ENCODE peak calls at places on chromosomes 7 and 10, in four cellular contexts. S, O, H and B are unnamed samples.

GRCh38 chr7:70696139-70696782 is 435.7 kb upstream of the GALNT17 start:
- DNase-seq in S (peak), O (peak), H (no peak), B (peak)

GRCh38 chr7:104628017-104628416 is 299.6 kb downstream of the LHFPL3 start:
- DNase-seq in S (no peak), O (no peak), H (no peak), B (no peak)

GRCh38 chr7:135666836-135667235 is 4.5 kb downstream of the STMP1 start:
- DNase-seq in S (no peak), O (no peak), H (no peak), B (no peak)

GRCh38 chr7:102453319-102453718 is 11.3 kb downstream of the ALKBH4 start:
- DNase-seq in S (no peak), O (no peak), H (no peak), B (no peak)

GRCh38 chr7:92608380-92609322 is 18.5 kb upstream of the FAM133B start:
- DNase-seq in S (no peak), O (no peak), H (no peak), B (no peak)

GRCh38 chr10:19480296-19480695 is 335.9 kb upstream of the PLXDC2 start:
- DNase-seq in S (no peak), O (no peak), H (no peak), B (no peak)

GRCh38 chr10:44902838-44903545 is 8.1 kb upstream of the TMEM72 start:
- DNase-seq in S (no peak), O (no peak), H (no peak), B (peak)

GRCh38 chr7:77226357-77226839 is 26.8 kb upstream of the FGL2 start:
- DNase-seq in S (no peak), O (no peak), H (no peak), B (no peak)

GRCh38 chr10:116809528-116810500 is 39.5 kb upstream of the ENO4 start:
- DNase-seq in S (no peak), O (no peak), H (peak), B (no peak)

GRCh38 chr7:98323597-98324322 is 42.3 kb downstream of the BRI3 start:
- DNase-seq in S (no peak), O (peak), H (peak), B (peak)

GRCh38 chr7:32385316-32385956 is 104.7 kb downstream of the LSM5 start:
- DNase-seq in S (no peak), O (no peak), H (no peak), B (no peak)

GRCh38 chr7:117072620-117073118 is 119.4 kb downstream of the ST7 start:
- DNase-seq in S (no peak), O (peak), H (peak), B (no peak)

GRCh38 chr10:101050206-101051069 is 11.4 kb upstream of the KAZALD1 start:
- DNase-seq in S (peak), O (peak), H (peak), B (no peak)

GRCh38 chr10:61452229-61452651 is 941 bp downstream of the TMEM26 start:
- DNase-seq in S (no peak), O (no peak), H (no peak), B (no peak)

GRCh38 chr7:30778246-30779025 is 7.2 kb downstream of the MINDY4 start:
- DNase-seq in S (no peak), O (no peak), H (no peak), B (no peak)

GRCh38 chr7:151661556-151661955 is 141.9 kb upstream of the RHEB start:
- DNase-seq in S (no peak), O (no peak), H (no peak), B (no peak)

GRCh38 chr7:89771003-89771636 is 383.1 kb upstream of the STEAP1 start:
- DNase-seq in S (no peak), O (no peak), H (peak), B (no peak)

GRCh38 chr7:7662527-7662926 is 22.0 kb downstream of the UMAD1 start:
- DNase-seq in S (no peak), O (peak), H (no peak), B (peak)

GRCh38 chr10:51250278-51250914 is 176.1 kb downstream of the PRKG1 start:
- DNase-seq in S (no peak), O (no peak), H (no peak), B (peak)

GRCh38 chr10:112295853-112296830 is 12.9 kb downstream of the TECTB start:
- DNase-seq in S (no peak), O (no peak), H (peak), B (no peak)

GRCh38 chr7:105932835-105933477 is 30.1 kb upstream of the CDHR3 start:
- DNase-seq in S (no peak), O (no peak), H (peak), B (peak)

GRCh38 chr10:42738669-42739068 is 43.9 kb upstream of the BMS1 start:
- DNase-seq in S (no peak), O (no peak), H (no peak), B (no peak)

GRCh38 chr7:107592361-107593024 is 12.4 kb downstream of the BCAP29 start:
- DNase-seq in S (no peak), O (no peak), H (no peak), B (no peak)

GRCh38 chr10:3068968-3069737 is 1.8 kb downstream of the PFKP start:
- DNase-seq in S (peak), O (no peak), H (peak), B (no peak)

GRCh38 chr10:32139223-32140073 is 83.2 kb upstream of the KIF5B start:
- DNase-seq in S (peak), O (peak), H (peak), B (peak)

GRCh38 chr7:22667562-22668239 is 59.3 kb upstream of the IL6 start:
- DNase-seq in S (no peak), O (peak), H (peak), B (no peak)

GRCh38 chr7:12474035-12474434 is 70.4 kb upstream of the VWDE start:
- DNase-seq in S (no peak), O (no peak), H (no peak), B (no peak)

GRCh38 chr10:7374795-7375194 is 36.0 kb downstream of the SFMBT2 start:
- DNase-seq in S (no peak), O (no peak), H (no peak), B (no peak)

GRCh38 chr10:7370511-7370910 is 40.3 kb downstream of the SFMBT2 start:
- DNase-seq in S (no peak), O (no peak), H (no peak), B (no peak)

GRCh38 chr10:7377614-7378248 is 33.1 kb downstream of the SFMBT2 start:
- DNase-seq in S (no peak), O (no peak), H (no peak), B (no peak)

GRCh38 chr10:7372504-7372903 is 38.3 kb downstream of the SFMBT2 start:
- DNase-seq in S (no peak), O (no peak), H (no peak), B (no peak)

GRCh38 chr10:7373039-7373438 is 37.8 kb downstream of the SFMBT2 start:
- DNase-seq in S (no peak), O (no peak), H (no peak), B (peak)
- H3K4me3 ChIP-seq in S (no peak), O (no peak), H (no peak), B (no peak)

DNA sequence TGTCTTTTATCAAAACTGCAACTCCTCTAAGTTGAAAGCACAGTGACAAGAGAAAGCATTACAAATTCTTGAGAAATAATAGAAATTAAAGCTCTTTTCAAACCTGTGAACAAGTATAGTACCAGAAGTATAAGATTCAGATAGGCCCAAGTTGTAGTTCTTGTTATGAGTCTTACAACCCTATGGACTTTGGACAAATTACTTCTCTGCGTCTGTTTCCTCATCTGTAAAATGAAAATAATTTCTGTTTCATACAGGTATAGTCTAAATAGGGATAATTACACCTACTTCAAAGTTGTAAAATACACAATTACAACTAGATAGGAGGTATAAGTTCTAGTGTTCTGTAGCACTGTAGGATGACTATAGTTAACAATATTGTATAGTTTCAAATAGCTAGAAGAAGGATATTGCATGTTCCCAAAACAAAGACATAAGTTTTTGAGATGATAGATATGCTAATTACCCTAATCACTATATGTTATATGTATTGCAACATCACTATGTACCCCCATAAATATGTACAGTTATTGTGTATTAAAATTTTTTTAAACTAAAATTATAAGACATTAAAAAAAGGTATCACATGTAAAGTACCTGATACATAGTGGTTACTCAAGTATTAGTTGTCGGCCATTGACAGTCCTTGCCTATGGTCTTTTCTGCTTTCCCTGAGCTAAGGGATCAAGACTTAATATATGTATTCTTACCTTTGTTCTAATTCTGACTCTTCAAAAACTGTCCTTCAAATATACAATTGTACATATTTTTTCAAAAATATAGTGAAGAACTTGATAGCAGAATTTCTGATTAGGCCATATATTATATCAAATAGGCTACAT is 1.8 kb upstream of the WASL start:
- DNase-seq in S (no peak), O (no peak), H (no peak), B (no peak)
- H3K4me3 ChIP-seq in S (peak), O (no peak), H (peak), B (no peak)

GRCh38 chr10:133334495-133335237 is 2.0 kb downstream of the CALY start:
- DNase-seq in S (no peak), O (no peak), H (no peak), B (no peak)
- H3K4me3 ChIP-seq in S (no peak), O (peak), H (no peak), B (no peak)

DNA sequence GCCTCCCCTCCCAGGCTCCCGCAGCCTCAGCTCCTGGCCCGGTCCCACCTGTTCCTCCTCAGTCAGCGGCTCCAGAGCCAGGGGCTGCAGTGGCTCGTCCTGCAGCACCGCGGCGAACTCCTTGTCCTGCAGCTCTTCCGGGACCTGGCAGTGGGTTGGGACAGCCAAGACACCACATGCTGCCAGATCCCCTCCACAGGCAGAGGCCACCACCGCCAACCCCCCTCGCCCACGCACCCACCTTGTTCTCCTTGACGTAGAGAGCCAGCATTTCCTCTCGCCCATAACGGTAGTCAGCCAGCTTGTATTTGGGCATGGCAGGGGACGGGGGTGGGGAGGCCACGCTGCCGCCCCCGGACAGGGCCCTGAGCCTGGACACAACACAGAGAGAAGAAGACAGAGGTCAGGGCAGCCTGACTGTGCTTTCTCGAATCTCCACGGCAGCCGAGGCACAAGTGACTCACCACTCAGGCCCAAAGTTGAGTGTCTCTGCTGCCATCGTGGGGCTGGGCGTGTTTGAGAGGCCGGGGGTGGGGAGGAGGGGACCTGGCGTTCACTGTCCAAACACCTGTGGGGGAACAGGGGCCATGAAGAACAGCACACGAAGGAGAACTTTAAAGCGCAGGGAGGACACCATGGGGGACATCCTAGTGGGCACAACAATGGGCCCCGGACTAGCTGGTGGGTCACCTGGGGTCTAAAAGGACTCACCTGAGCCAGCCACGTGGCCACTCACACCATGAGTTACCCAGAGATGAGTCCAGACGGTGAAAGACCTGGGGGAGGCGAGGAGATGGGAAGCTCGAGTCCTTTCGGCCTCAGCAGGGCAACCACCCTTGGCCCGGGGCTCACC is 6.1 kb downstream of the GIGYF1 start:
- DNase-seq in S (no peak), O (no peak), H (no peak), B (no peak)
- H3K4me3 ChIP-seq in S (no peak), O (no peak), H (no peak), B (no peak)

DNA sequence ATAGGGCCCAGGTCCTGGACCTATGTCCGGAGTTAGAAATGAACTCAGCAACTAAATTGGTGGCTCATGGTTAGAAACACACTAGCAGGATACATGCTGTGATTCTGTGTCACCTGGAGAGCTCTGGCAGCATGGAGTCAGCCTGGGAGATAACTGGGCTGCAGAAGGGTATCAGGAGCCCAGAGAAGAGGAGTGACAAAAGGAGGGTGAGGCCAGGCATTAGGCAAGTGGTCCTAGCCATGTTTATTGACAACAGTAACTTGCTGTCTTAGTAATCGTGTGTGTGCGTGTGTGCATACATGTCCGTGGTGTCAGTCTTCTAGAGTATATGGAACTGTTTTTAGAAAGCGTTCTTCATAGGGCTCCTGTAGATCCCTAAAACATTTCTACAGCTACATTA is 157.5 kb upstream of the PHYHIPL start:
- DNase-seq in S (no peak), O (no peak), H (no peak), B (no peak)
- H3K4me3 ChIP-seq in S (no peak), O (no peak), H (peak), B (no peak)

GRCh38 chr7:26151650-26151952 is 397 bp upstream of the NFE2L3 start:
- DNase-seq in S (no peak), O (no peak), H (no peak), B (no peak)

GRCh38 chr7:26151953-26152781 is at the start of gene NFE2L3:
- DNase-seq in S (peak), O (peak), H (peak), B (no peak)

GRCh38 chr7:26151096-26151495 is 902 bp upstream of the NFE2L3 start:
- DNase-seq in S (no peak), O (no peak), H (peak), B (no peak)

GRCh38 chr7:26153823-26154783 is 2.1 kb downstream of the NFE2L3 start:
- DNase-seq in S (no peak), O (peak), H (peak), B (no peak)

GRCh38 chr7:26153246-26153822 is 1.3 kb downstream of the NFE2L3 start:
- DNase-seq in S (peak), O (no peak), H (no peak), B (no peak)
- H3K4me3 ChIP-seq in S (peak), O (peak), H (peak), B (no peak)